ENCODE peak calls at places on chromosomes 16 and 17, in ten cellular contexts. C is A549; R is body of pancreas; F is left colon; D is NCI-H2081 treated with DMSO at 0.1 percent for 48 hours; I is GOT3; T is HEK293T; W is retinal pigment epithelial cell; V is central memory CD4-positive, alpha-beta T cell; B is naive thymus-derived CD8-positive, alpha-beta T cell. J is an unnamed sample.

GRCh38 chr17:57940653-57941329 is 14.4 kb downstream of the CUEDC1 start:
- DNase-seq in C (no peak), R (no peak), F (no peak), D (no peak), I (no peak), T (no peak), W (no peak), V (no peak), B (no peak), J (no peak)

GRCh38 chr16:86572041-86572521 is 5.5 kb downstream of the FOXC2 start:
- DNase-seq in C (no peak), R (no peak), F (no peak), D (no peak), I (no peak), T (no peak), W (no peak), V (no peak), B (no peak), J (no peak)

GRCh38 chr16:84463221-84463620 is 41.2 kb downstream of the MEAK7 start:
- DNase-seq in C (no peak), R (no peak), F (no peak), D (no peak), I (no peak), T (no peak), W (no peak), V (no peak), B (no peak), J (no peak)

GRCh38 chr16:65336169-65336568 is 214.3 kb upstream of the CDH11 start:
- DNase-seq in C (no peak), R (no peak), F (no peak), D (no peak), I (no peak), T (no peak), W (no peak), V (no peak), B (no peak), J (no peak)

GRCh38 chr17:8826808-8827435 is 27.8 kb upstream of the MFSD6L start:
- DNase-seq in C (no peak), R (no peak), F (no peak), D (no peak), I (no peak), T (peak), W (no peak), V (no peak), B (no peak), J (no peak)

GRCh38 chr17:58565389-58566311 is 51.2 kb upstream of the MTMR4 start:
- DNase-seq in C (no peak), R (no peak), F (no peak), D (no peak), I (no peak), T (no peak), W (no peak), V (no peak), B (no peak), J (no peak)

GRCh38 chr17:40312131-40312731 is 3.3 kb downstream of the RARA start:
- DNase-seq in C (no peak), R (no peak), F (no peak), D (no peak), I (no peak), T (no peak), W (no peak), V (no peak), B (no peak), J (no peak)

GRCh38 chr16:86761117-86761971 is 183.0 kb downstream of the FOXL1 start:
- DNase-seq in C (peak), R (peak), F (peak), D (no peak), I (no peak), T (peak), W (peak), V (no peak), B (peak), J (no peak)

GRCh38 chr17:2237521-2237921 is 66.1 kb downstream of the SMG6 start:
- DNase-seq in C (no peak), R (peak), F (no peak), D (no peak), I (no peak), T (no peak), W (no peak), V (no peak), B (no peak), J (no peak)

GRCh38 chr16:1575578-1575977 is 36.3 kb downstream of the IFT140 start:
- DNase-seq in C (peak), R (no peak), F (no peak), D (no peak), I (no peak), T (no peak), W (no peak), V (no peak), B (no peak), J (no peak)

GRCh38 chr17:43983515-43984411 is 20.7 kb upstream of the NAGS start:
- DNase-seq in C (peak), R (peak), F (peak), D (no peak), I (no peak), T (peak), W (no peak), V (no peak), B (no peak), J (no peak)

GRCh38 chr17:20927586-20927985 is 115.2 kb downstream of the USP22 start:
- DNase-seq in C (no peak), R (no peak), F (no peak), D (no peak), I (no peak), T (no peak), W (no peak), V (no peak), B (no peak), J (no peak)

GRCh38 chr17:8941980-8942617 is 23.4 kb downstream of the PIK3R5 start:
- DNase-seq in C (no peak), R (no peak), F (peak), D (no peak), I (no peak), T (no peak), W (no peak), V (peak), B (peak), J (peak)

GRCh38 chr17:17570207-17570797 is 21.2 kb downstream of the PEMT start:
- DNase-seq in C (peak), R (peak), F (peak), D (no peak), I (no peak), T (peak), W (no peak), V (no peak), B (no peak), J (no peak)

GRCh38 chr17:64399071-64399766 is 8.6 kb upstream of the PECAM1 start:
- DNase-seq in C (no peak), R (no peak), F (no peak), D (no peak), I (no peak), T (no peak), W (no peak), V (no peak), B (no peak), J (no peak)

GRCh38 chr17:28258347-28258887 is 60.6 kb upstream of the TMEM97 start:
- DNase-seq in C (peak), R (peak), F (no peak), D (no peak), I (no peak), T (no peak), W (no peak), V (no peak), B (no peak), J (no peak)

GRCh38 chr17:83067718-83068261 is 11.6 kb upstream of the METRNL start:
- DNase-seq in C (peak), R (no peak), F (peak), D (no peak), I (no peak), T (peak), W (no peak), V (no peak), B (no peak), J (no peak)

GRCh38 chr17:45221081-45221996 is at the start of gene FMNL1:
- DNase-seq in C (no peak), R (peak), F (peak), D (no peak), I (no peak), T (peak), W (no peak), V (peak), B (peak), J (peak)

GRCh38 chr17:8072727-8073461 is 14.6 kb downstream of the ALOX12B start:
- DNase-seq in C (no peak), R (no peak), F (no peak), D (no peak), I (no peak), T (no peak), W (no peak), V (peak), B (peak), J (peak)

GRCh38 chr17:798246-798645 is 16.1 kb downstream of the MRM3 start:
- DNase-seq in C (no peak), R (no peak), F (no peak), D (no peak), I (no peak), T (no peak), W (no peak), V (no peak), B (no peak), J (no peak)

GRCh38 chr16:56409195-56409594 is 16.1 kb downstream of the AMFR start:
- DNase-seq in C (peak), R (peak), F (no peak), D (no peak), I (no peak), T (no peak), W (no peak), V (no peak), B (no peak), J (no peak)

GRCh38 chr17:59844884-59845594 is 47.7 kb downstream of the TUBD1 start:
- DNase-seq in C (peak), R (no peak), F (no peak), D (no peak), I (no peak), T (no peak), W (no peak), V (no peak), B (no peak), J (no peak)

J was measured in CD4-positive, alpha-beta memory T cell.